ENCODE peak calls at places on chromosome 4, in eight cellular contexts. K, D, C, Z, A, E, P and Y are unnamed samples.

GRCh38 chr4:7547368-7548040 is 112.8 kb upstream of the PSAPL1 start:
- DNase-seq in K (no peak), D (no peak), C (peak; percentile 67), Z (peak; percentile 35), A (no peak), E (no peak), P (no peak), Y (no peak)

GRCh38 chr4:56187601-56188177 is 199.6 kb downstream of the AASDH start:
- DNase-seq in K (no peak), D (no peak), C (no peak), Z (no peak), A (no peak), E (no peak), P (no peak), Y (no peak)

GRCh38 chr4:175427751-175428150 is 384.3 kb downstream of the GPM6A start:
- DNase-seq in K (no peak), D (peak; percentile 12), C (peak; percentile 4), Z (no peak), A (no peak), E (no peak), P (no peak), Y (no peak)

GRCh38 chr4:5218376-5219069 is 167.2 kb downstream of the STK32B start:
- DNase-seq in K (no peak), D (no peak), C (no peak), Z (no peak), A (no peak), E (no peak), P (no peak), Y (no peak)

GRCh38 chr4:2060578-2061207 is 1.6 kb downstream of the NAT8L start:
- DNase-seq in K (peak; percentile 32), D (peak; percentile 27), C (peak; percentile 56), Z (no peak), A (no peak), E (no peak), P (no peak), Y (peak; percentile 82)

GRCh38 chr4:149823770-149824221 is 8.2 kb upstream of the IQCM start:
- DNase-seq in K (no peak), D (no peak), C (no peak), Z (no peak), A (peak; percentile 25), E (no peak), P (no peak), Y (no peak)

GRCh38 chr4:1855334-1856070 is 454 bp downstream of the LETM1 start:
- DNase-seq in K (peak; percentile 37), D (peak; percentile 65), C (peak; percentile 62), Z (no peak), A (no peak), E (peak; percentile 73), P (no peak), Y (no peak)

GRCh38 chr4:92163348-92163747 is 140.4 kb upstream of the GRID2 start:
- DNase-seq in K (no peak), D (no peak), C (no peak), Z (no peak), A (peak; percentile 5), E (no peak), P (no peak), Y (no peak)

GRCh38 chr4:168710353-168710946 is 213.6 kb downstream of the PALLD start:
- DNase-seq in K (peak; percentile 35), D (no peak), C (peak; percentile 22), Z (no peak), A (peak; percentile 66), E (no peak), P (no peak), Y (no peak)

GRCh38 chr4:73723945-73724344 is 16.4 kb upstream of the CXCL8 start:
- DNase-seq in K (no peak), D (no peak), C (no peak), Z (no peak), A (no peak), E (no peak), P (no peak), Y (no peak)

GRCh38 chr4:188041721-188042120 is 46.1 kb downstream of the ZFP42 start:
- DNase-seq in K (no peak), D (no peak), C (no peak), Z (no peak), A (no peak), E (no peak), P (no peak), Y (no peak)

GRCh38 chr4:169397762-169398161 is 127.0 kb upstream of the SH3RF1 start:
- DNase-seq in K (no peak), D (no peak), C (no peak), Z (no peak), A (no peak), E (no peak), P (no peak), Y (no peak)

GRCh38 chr4:106268731-106269272 is 47.2 kb downstream of the TBCK start:
- DNase-seq in K (no peak), D (no peak), C (no peak), Z (no peak), A (no peak), E (no peak), P (no peak), Y (no peak)

GRCh38 chr4:78766650-78767049 is 9.5 kb upstream of the BMP2K start:
- DNase-seq in K (no peak), D (no peak), C (no peak), Z (no peak), A (no peak), E (no peak), P (no peak), Y (no peak)

GRCh38 chr4:17232575-17233253 is 279.2 kb downstream of the QDPR start:
- DNase-seq in K (no peak), D (no peak), C (peak; percentile 61), Z (no peak), A (no peak), E (peak; percentile 68), P (no peak), Y (no peak)

GRCh38 chr4:147794787-147795413 is 63.0 kb downstream of the ARHGAP10 start:
- DNase-seq in K (no peak), D (no peak), C (no peak), Z (no peak), A (no peak), E (no peak), P (no peak), Y (no peak)

GRCh38 chr4:92253986-92254671 is 49.6 kb upstream of the GRID2 start:
- DNase-seq in K (no peak), D (no peak), C (no peak), Z (no peak), A (no peak), E (no peak), P (no peak), Y (no peak)

GRCh38 chr4:78293841-78294301 is 236.7 kb downstream of the FRAS1 start:
- DNase-seq in K (no peak), D (no peak), C (no peak), Z (no peak), A (peak; percentile 4), E (no peak), P (no peak), Y (no peak)

GRCh38 chr4:3045500-3045850 is 28.9 kb downstream of the HTT-AS start:
- DNase-seq in K (peak; percentile 63), D (no peak), C (no peak), Z (peak; percentile 28), A (peak; percentile 48), E (peak; percentile 87), P (no peak), Y (no peak)

GRCh38 chr4:152956650-152957436 is 20.7 kb downstream of the FHDC1 start:
- DNase-seq in K (peak; percentile 65), D (no peak), C (no peak), Z (no peak), A (peak; percentile 37), E (no peak), P (no peak), Y (no peak)

GRCh38 chr4:23016981-23017380 is 324.2 kb downstream of the GBA3 start:
- DNase-seq in K (no peak), D (no peak), C (no peak), Z (no peak), A (no peak), E (no peak), P (no peak), Y (no peak)

GRCh38 chr4:7759221-7759620 is 180.4 kb downstream of the AFAP1 start:
- DNase-seq in K (no peak), D (no peak), C (no peak), Z (no peak), A (no peak), E (no peak), P (no peak), Y (no peak)

GRCh38 chr4:10371869-10372471 is 85.3 kb downstream of the ZNF518B start:
- DNase-seq in K (no peak), D (no peak), C (no peak), Z (no peak), A (no peak), E (no peak), P (no peak), Y (no peak)
- TF ChIP-seq EP300 in K (no peak), D (no peak), C (no peak), Z (no peak), A (no peak), E (no peak), P (no peak), Y (no peak)

DNA sequence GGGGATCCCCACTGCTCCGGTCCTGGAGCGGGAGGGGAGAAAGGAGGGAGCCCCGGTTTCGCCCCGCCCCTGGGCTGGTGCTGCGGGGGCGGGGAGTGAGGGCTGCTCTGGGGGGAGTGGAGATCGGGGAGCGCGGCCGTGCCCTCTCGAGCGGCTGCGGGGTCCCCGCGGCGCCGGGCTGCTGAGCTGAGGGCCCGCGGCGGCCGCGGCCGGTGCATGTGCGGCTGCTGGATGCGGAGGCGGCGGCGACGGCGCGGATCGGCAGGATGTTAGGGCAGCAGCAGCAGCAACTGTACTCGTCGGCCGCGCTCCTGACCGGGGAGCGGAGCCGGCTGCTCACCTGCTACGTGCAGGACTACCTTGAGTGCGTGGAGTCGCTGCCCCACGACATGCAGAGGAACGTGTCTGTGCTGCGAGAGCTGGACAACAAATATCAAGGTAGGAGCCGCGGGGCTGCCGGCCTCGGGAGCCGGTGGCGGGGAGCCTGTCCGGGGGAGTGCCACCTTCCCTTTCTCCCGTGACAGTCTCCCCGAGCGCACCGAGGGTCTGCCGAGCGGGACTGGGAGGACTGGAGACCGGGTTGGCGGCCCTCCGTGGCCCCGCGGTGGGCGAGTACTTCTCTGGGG is at the start of gene ING2:
- DNase-seq in K (no peak), D (peak; percentile 73), C (peak; percentile 89), Z (no peak), A (peak; percentile 51), E (no peak), P (peak; percentile 84), Y (peak; percentile 85)
- TF ChIP-seq EP300 in K (no peak), D (no peak), C (no peak), Z (no peak), A (no peak), E (no peak), P (no peak), Y (no peak)

GRCh38 chr4:122960298-122960985 is 38.0 kb upstream of the NUDT6 start:
- DNase-seq in K (no peak), D (no peak), C (no peak), Z (no peak), A (no peak), E (no peak), P (no peak), Y (no peak)
- TF ChIP-seq EP300 in K (no peak), D (no peak), C (no peak), Z (no peak), A (no peak), E (no peak), P (no peak), Y (no peak)

DNA sequence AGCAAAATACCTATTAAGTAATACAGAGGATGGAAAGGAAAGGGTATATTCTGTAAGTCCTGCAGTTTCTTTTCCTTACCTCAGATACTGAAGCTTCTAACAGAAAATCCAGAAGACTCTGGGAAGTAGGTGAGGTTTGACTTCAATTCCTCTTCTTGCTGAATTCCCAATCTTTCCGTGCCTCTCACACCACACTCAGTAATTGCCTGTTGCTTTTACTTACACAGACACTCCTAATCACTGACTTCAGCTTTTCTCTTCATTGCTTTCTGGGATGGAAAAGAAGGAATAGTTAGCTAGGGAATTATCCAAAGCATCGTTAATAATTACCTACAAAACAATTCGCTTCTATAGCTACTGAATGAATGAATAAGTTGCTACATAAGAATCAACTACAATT is 163.6 kb downstream of the FBXO8 start:
- DNase-seq in K (no peak), D (no peak), C (no peak), Z (no peak), A (no peak), E (no peak), P (no peak), Y (no peak)
- TF ChIP-seq EP300 in K (no peak), D (no peak), C (no peak), Z (no peak), A (no peak), E (no peak), P (no peak), Y (no peak)